ENCODE peak calls at places on chromosomes 12 and 14, in six cellular contexts. One of them, this sample, is unnamed.

GRCh38 chr14:34713122-34713680 is 1.2 kb downstream of the CFL2 start:
- DNase-seq in upper lobe of left lung: no peak
- DNase-seq in ovary: no peak
- DNase-seq in heart left ventricle: no peak
- DNase-seq in tibial nerve: no peak
- DNase-seq in thyroid gland: no peak
- DNase-seq in this sample: no peak

GRCh38 chr12:10672231-10672868 is 1.5 kb downstream of the STYK1 start:
- DNase-seq in upper lobe of left lung: no peak
- DNase-seq in ovary: no peak
- DNase-seq in heart left ventricle: no peak
- DNase-seq in tibial nerve: no peak
- DNase-seq in thyroid gland: no peak
- DNase-seq in this sample: no peak

GRCh38 chr14:28666961-28667360 is 99.6 kb upstream of the FOXG1 start:
- DNase-seq in upper lobe of left lung: no peak
- DNase-seq in ovary: no peak
- DNase-seq in heart left ventricle: no peak
- DNase-seq in tibial nerve: no peak
- DNase-seq in thyroid gland: no peak
- DNase-seq in this sample: no peak

GRCh38 chr14:68440776-68441175 is 352.1 kb downstream of the ZFP36L1 start:
- DNase-seq in upper lobe of left lung: no peak
- DNase-seq in ovary: no peak
- DNase-seq in heart left ventricle: no peak
- DNase-seq in tibial nerve: no peak
- DNase-seq in thyroid gland: no peak
- DNase-seq in this sample: no peak

GRCh38 chr12:39586811-39587210 is 32.8 kb downstream of the ABCD2 start:
- DNase-seq in upper lobe of left lung: no peak
- DNase-seq in ovary: no peak
- DNase-seq in heart left ventricle: no peak
- DNase-seq in tibial nerve: no peak
- DNase-seq in thyroid gland: no peak
- DNase-seq in this sample: no peak

GRCh38 chr12:67352682-67353081 is 83.5 kb downstream of the CAND1 start:
- DNase-seq in upper lobe of left lung: no peak
- DNase-seq in ovary: no peak
- DNase-seq in heart left ventricle: no peak
- DNase-seq in tibial nerve: no peak
- DNase-seq in thyroid gland: no peak
- DNase-seq in this sample: no peak

GRCh38 chr14:56181666-56182065 is 63.5 kb downstream of the PELI2 start:
- DNase-seq in upper lobe of left lung: no peak
- DNase-seq in ovary: no peak
- DNase-seq in heart left ventricle: no peak
- DNase-seq in tibial nerve: no peak
- DNase-seq in thyroid gland: peak
- DNase-seq in this sample: no peak

GRCh38 chr14:72619071-72619710 is 274.7 kb downstream of the DPF3 start:
- DNase-seq in upper lobe of left lung: no peak
- DNase-seq in ovary: no peak
- DNase-seq in heart left ventricle: peak
- DNase-seq in tibial nerve: no peak
- DNase-seq in thyroid gland: no peak
- DNase-seq in this sample: no peak

GRCh38 chr14:68978550-68978911 is 571 bp downstream of the ACTN1 start:
- DNase-seq in upper lobe of left lung: peak
- DNase-seq in ovary: peak
- DNase-seq in heart left ventricle: peak
- DNase-seq in tibial nerve: peak
- DNase-seq in thyroid gland: peak
- DNase-seq in this sample: no peak

GRCh38 chr12:111024205-111024794 is 103.9 kb upstream of the MYL2 start:
- DNase-seq in upper lobe of left lung: no peak
- DNase-seq in ovary: no peak
- DNase-seq in heart left ventricle: peak
- DNase-seq in tibial nerve: peak
- DNase-seq in thyroid gland: peak
- DNase-seq in this sample: no peak

GRCh38 chr12:43921666-43922337 is 85.9 kb downstream of the TMEM117 start:
- DNase-seq in upper lobe of left lung: no peak
- DNase-seq in ovary: no peak
- DNase-seq in heart left ventricle: no peak
- DNase-seq in tibial nerve: no peak
- DNase-seq in thyroid gland: no peak
- DNase-seq in this sample: no peak

GRCh38 chr12:56221233-56221756 is 427 bp downstream of the RNF41 start:
- DNase-seq in upper lobe of left lung: peak
- DNase-seq in ovary: peak
- DNase-seq in heart left ventricle: peak
- DNase-seq in tibial nerve: peak
- DNase-seq in thyroid gland: peak
- DNase-seq in this sample: no peak

GRCh38 chr12:42421844-42422779 is 96.1 kb downstream of the PPHLN1 start:
- DNase-seq in upper lobe of left lung: no peak
- DNase-seq in ovary: no peak
- DNase-seq in heart left ventricle: no peak
- DNase-seq in tibial nerve: no peak
- DNase-seq in thyroid gland: no peak
- DNase-seq in this sample: no peak

GRCh38 chr14:104756477-104757237 is 3.7 kb downstream of the SIVA1 start:
- DNase-seq in upper lobe of left lung: peak
- DNase-seq in ovary: no peak
- DNase-seq in heart left ventricle: no peak
- DNase-seq in tibial nerve: no peak
- DNase-seq in thyroid gland: no peak
- DNase-seq in this sample: no peak

GRCh38 chr12:95637471-95638155 is 86.3 kb upstream of the USP44 start:
- DNase-seq in upper lobe of left lung: no peak
- DNase-seq in ovary: no peak
- DNase-seq in heart left ventricle: no peak
- DNase-seq in tibial nerve: no peak
- DNase-seq in thyroid gland: no peak
- DNase-seq in this sample: no peak

GRCh38 chr14:93348292-93348691 is 1.3 kb downstream of the COX8C start:
- DNase-seq in upper lobe of left lung: no peak
- DNase-seq in ovary: no peak
- DNase-seq in heart left ventricle: no peak
- DNase-seq in tibial nerve: no peak
- DNase-seq in thyroid gland: no peak
- DNase-seq in this sample: no peak

GRCh38 chr14:91417134-91417982 is at the start of gene CCDC88C:
- DNase-seq in upper lobe of left lung: peak
- DNase-seq in ovary: no peak
- DNase-seq in heart left ventricle: peak
- DNase-seq in tibial nerve: no peak
- DNase-seq in thyroid gland: peak
- DNase-seq in this sample: peak

GRCh38 chr12:94186461-94187237 is 38.3 kb downstream of the PLXNC1 start:
- DNase-seq in upper lobe of left lung: peak
- DNase-seq in ovary: peak
- DNase-seq in heart left ventricle: no peak
- DNase-seq in tibial nerve: peak
- DNase-seq in thyroid gland: peak
- DNase-seq in this sample: no peak

GRCh38 chr12:59803735-59804134 is 207.9 kb downstream of the SLC16A7 start:
- DNase-seq in upper lobe of left lung: no peak
- DNase-seq in ovary: no peak
- DNase-seq in heart left ventricle: no peak
- DNase-seq in tibial nerve: no peak
- DNase-seq in thyroid gland: no peak
- DNase-seq in this sample: no peak

GRCh38 chr12:39627914-39628313 is 8.3 kb upstream of the ABCD2 start:
- DNase-seq in upper lobe of left lung: no peak
- DNase-seq in ovary: no peak
- DNase-seq in heart left ventricle: no peak
- DNase-seq in tibial nerve: no peak
- DNase-seq in thyroid gland: no peak
- DNase-seq in this sample: no peak

GRCh38 chr12:79877246-79877645 is 57.7 kb downstream of the PPP1R12A start:
- DNase-seq in upper lobe of left lung: no peak
- DNase-seq in ovary: no peak
- DNase-seq in heart left ventricle: no peak
- DNase-seq in tibial nerve: no peak
- DNase-seq in thyroid gland: no peak
- DNase-seq in this sample: no peak

GRCh38 chr14:70779667-70780066 is 29.6 kb downstream of the MAP3K9 start:
- DNase-seq in upper lobe of left lung: no peak
- DNase-seq in ovary: no peak
- DNase-seq in heart left ventricle: peak
- DNase-seq in tibial nerve: no peak
- DNase-seq in thyroid gland: peak
- DNase-seq in this sample: no peak

GRCh38 chr12:92338671-92339070 is 193.0 kb upstream of the BTG1 start:
- DNase-seq in upper lobe of left lung: no peak
- DNase-seq in ovary: no peak
- DNase-seq in heart left ventricle: no peak
- DNase-seq in tibial nerve: no peak
- DNase-seq in thyroid gland: no peak
- DNase-seq in this sample: no peak

GRCh38 chr12:68440068-68440581 is 108.0 kb upstream of the MDM1 start:
- DNase-seq in upper lobe of left lung: no peak
- DNase-seq in ovary: no peak
- DNase-seq in heart left ventricle: no peak
- DNase-seq in tibial nerve: no peak
- DNase-seq in thyroid gland: no peak
- DNase-seq in this sample: no peak

GRCh38 chr12:121797937-121798801 is 4.7 kb upstream of the RHOF start:
- DNase-seq in upper lobe of left lung: peak
- DNase-seq in ovary: peak
- DNase-seq in heart left ventricle: peak
- DNase-seq in tibial nerve: peak
- DNase-seq in thyroid gland: peak
- DNase-seq in this sample: no peak

GRCh38 chr14:70955543-70956480 is 48.6 kb downstream of the PCNX1 start:
- DNase-seq in upper lobe of left lung: no peak
- DNase-seq in ovary: no peak
- DNase-seq in heart left ventricle: no peak
- DNase-seq in tibial nerve: no peak
- DNase-seq in thyroid gland: peak
- DNase-seq in this sample: no peak

GRCh38 chr12:41437578-41437977 is 249.5 kb downstream of the PDZRN4 start:
- DNase-seq in upper lobe of left lung: no peak
- DNase-seq in ovary: no peak
- DNase-seq in heart left ventricle: no peak
- DNase-seq in tibial nerve: no peak
- DNase-seq in thyroid gland: no peak
- DNase-seq in this sample: no peak

GRCh38 chr12:111685322-111685810 is 390 bp downstream of the BRAP start:
- DNase-seq in upper lobe of left lung: no peak
- DNase-seq in ovary: no peak
- DNase-seq in heart left ventricle: no peak
- DNase-seq in tibial nerve: no peak
- DNase-seq in thyroid gland: no peak
- DNase-seq in this sample: no peak

DNA sequence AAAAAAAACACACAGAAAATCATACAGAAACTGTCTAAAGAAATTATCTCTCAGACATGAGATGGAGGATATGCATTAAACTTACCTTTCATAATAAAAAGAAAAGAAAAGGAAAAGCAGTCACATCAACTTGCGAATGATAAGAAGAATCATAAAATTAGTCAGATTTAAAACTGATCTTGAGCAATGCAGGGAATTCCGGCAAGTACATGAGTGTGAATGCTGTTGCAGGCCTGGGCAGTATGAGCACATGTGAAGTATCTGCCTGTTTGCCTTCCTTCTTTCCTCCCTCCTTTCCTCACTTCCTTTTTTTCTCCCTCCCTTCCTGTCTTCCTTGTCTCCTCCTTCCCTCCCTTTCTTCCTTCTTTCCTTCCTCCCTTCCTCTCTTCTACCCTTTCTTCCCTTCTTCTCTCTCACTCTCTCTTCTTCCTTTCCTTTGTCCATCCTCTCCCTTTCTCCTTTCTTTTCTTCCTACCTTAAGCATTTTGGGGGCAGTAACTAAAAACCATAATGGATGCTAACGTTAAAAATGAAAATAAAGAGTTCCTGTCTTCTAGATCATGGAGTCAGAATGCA is 38.5 kb upstream of the SLC6A15 start:
- DNase-seq in upper lobe of left lung: no peak
- DNase-seq in ovary: no peak
- DNase-seq in heart left ventricle: no peak
- DNase-seq in tibial nerve: no peak
- DNase-seq in thyroid gland: no peak
- DNase-seq in this sample: no peak
- TF ChIP-seq POLR2A in upper lobe of left lung: no peak
- TF ChIP-seq POLR2A in ovary: no peak
- TF ChIP-seq POLR2A in heart left ventricle: no peak
- TF ChIP-seq POLR2A in tibial nerve: no peak
- TF ChIP-seq POLR2A in thyroid gland: no peak
- TF ChIP-seq POLR2A in this sample: no peak

GRCh38 chr14:94612174-94612573 is at the start of gene SERPINA3:
- DNase-seq in upper lobe of left lung: no peak
- DNase-seq in ovary: peak
- DNase-seq in heart left ventricle: no peak
- DNase-seq in tibial nerve: peak
- DNase-seq in thyroid gland: no peak
- DNase-seq in this sample: no peak
- TF ChIP-seq POLR2A in upper lobe of left lung: no peak
- TF ChIP-seq POLR2A in ovary: peak
- TF ChIP-seq POLR2A in heart left ventricle: no peak
- TF ChIP-seq POLR2A in tibial nerve: peak
- TF ChIP-seq POLR2A in thyroid gland: no peak
- TF ChIP-seq POLR2A in this sample: no peak

DNA sequence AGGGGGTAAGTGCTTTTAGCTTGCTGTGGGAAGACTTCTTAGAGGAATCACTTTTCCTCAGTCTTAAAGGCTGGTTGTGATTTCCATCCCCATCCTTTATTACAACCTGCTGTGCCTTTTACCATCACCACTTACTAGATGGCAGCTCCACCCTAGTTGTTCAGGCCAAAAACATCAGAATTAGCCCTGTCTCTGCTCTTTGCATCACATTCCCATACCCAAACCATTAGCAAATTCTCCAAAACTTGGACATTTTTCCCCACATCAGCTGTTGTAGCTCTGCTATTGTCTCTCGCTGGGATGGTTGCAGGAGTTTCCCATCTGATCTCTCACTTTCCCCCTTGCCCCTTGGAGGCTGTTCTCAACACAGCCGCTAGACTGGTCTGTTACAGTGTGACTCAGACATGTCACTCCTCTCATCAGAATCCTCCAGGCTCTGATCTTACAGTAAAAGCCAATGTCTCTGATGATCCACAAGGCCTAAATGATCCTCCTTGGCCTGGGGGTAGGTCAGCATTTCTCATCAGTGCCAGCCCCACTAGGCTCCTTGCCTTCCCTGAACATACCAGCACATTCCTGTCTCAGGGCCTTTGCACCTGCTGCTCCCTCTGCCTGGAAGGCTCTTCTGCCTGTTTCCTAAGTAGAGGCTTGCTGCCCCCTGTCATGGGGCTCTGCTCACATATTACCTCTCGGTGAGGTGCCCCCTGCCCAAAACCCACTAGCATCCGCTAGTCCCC is 102.5 kb downstream of the BEGAIN start:
- DNase-seq in upper lobe of left lung: no peak
- DNase-seq in ovary: no peak
- DNase-seq in heart left ventricle: no peak
- DNase-seq in tibial nerve: no peak
- DNase-seq in thyroid gland: no peak
- DNase-seq in this sample: no peak
- TF ChIP-seq POLR2A in upper lobe of left lung: no peak
- TF ChIP-seq POLR2A in ovary: no peak
- TF ChIP-seq POLR2A in heart left ventricle: no peak
- TF ChIP-seq POLR2A in tibial nerve: no peak
- TF ChIP-seq POLR2A in thyroid gland: no peak
- TF ChIP-seq POLR2A in this sample: no peak

GRCh38 chr12:46371718-46372130 is 849 bp downstream of the SLC38A2 start:
- DNase-seq in upper lobe of left lung: peak
- DNase-seq in ovary: no peak
- DNase-seq in heart left ventricle: peak
- DNase-seq in tibial nerve: peak
- DNase-seq in thyroid gland: peak
- DNase-seq in this sample: peak
- TF ChIP-seq POLR2A in upper lobe of left lung: peak
- TF ChIP-seq POLR2A in ovary: no peak
- TF ChIP-seq POLR2A in heart left ventricle: no peak
- TF ChIP-seq POLR2A in tibial nerve: no peak
- TF ChIP-seq POLR2A in thyroid gland: no peak
- TF ChIP-seq POLR2A in this sample: no peak